ENCODE peak calls at places on chromosomes 16 and 17, in four cellular contexts. G is tibial nerve, K is left ventricle myocardium inferior, F is ovary. X is an unnamed sample.

GRCh38 chr17:80724723-80725388 is 180.2 kb downstream of the RPTOR start:
- DNase-seq in G (no peak), K (no peak), F (peak), X (peak)

GRCh38 chr16:29182501-29182900 is 197.6 kb downstream of the LAT start:
- DNase-seq in G (no peak), K (peak), F (no peak), X (no peak)

GRCh38 chr16:89112377-89113151 is 18.9 kb downstream of the ACSF3 start:
- DNase-seq in G (no peak), K (peak), F (no peak), X (no peak)

GRCh38 chr16:69307856-69308255 is 3.3 kb upstream of the VPS4A start:
- DNase-seq in G (no peak), K (no peak), F (no peak), X (no peak)

GRCh38 chr16:13866073-13866472 is 53.9 kb upstream of the ERCC4 start:
- DNase-seq in G (peak), K (peak), F (peak), X (peak)

GRCh38 chr16:74607967-74608356 is 1.0 kb upstream of the GLG1 start:
- DNase-seq in G (no peak), K (no peak), F (no peak), X (no peak)

GRCh38 chr17:49548506-49549310 is 27.0 kb upstream of the NXPH3 start:
- DNase-seq in G (peak), K (peak), F (no peak), X (no peak)

GRCh38 chr16:50669741-50670140 is 11.4 kb downstream of the SNX20 start:
- DNase-seq in G (no peak), K (no peak), F (no peak), X (no peak)

GRCh38 chr17:13560935-13561334 is 40.8 kb downstream of the HS3ST3A1 start:
- DNase-seq in G (no peak), K (no peak), F (no peak), X (no peak)

GRCh38 chr17:69704935-69705334 is 290.4 kb downstream of the MAP2K6 start:
- DNase-seq in G (no peak), K (no peak), F (no peak), X (no peak)

GRCh38 chr16:2748757-2749455 is 3.5 kb upstream of the SRRM2 start:
- DNase-seq in G (no peak), K (no peak), F (no peak), X (no peak)

GRCh38 chr17:53472586-53472985 is 350.1 kb upstream of the KIF2B start:
- DNase-seq in G (no peak), K (no peak), F (no peak), X (peak)

GRCh38 chr16:58426960-58427359 is 34.7 kb downstream of the GINS3 start:
- DNase-seq in G (peak), K (peak), F (no peak), X (no peak)

GRCh38 chr17:29884995-29885394 is 45.0 kb downstream of the SSH2 start:
- DNase-seq in G (no peak), K (no peak), F (no peak), X (no peak)

GRCh38 chr17:35627417-35627816 is 40.3 kb downstream of the AP2B1 start:
- DNase-seq in G (no peak), K (no peak), F (no peak), X (no peak)

DNA sequence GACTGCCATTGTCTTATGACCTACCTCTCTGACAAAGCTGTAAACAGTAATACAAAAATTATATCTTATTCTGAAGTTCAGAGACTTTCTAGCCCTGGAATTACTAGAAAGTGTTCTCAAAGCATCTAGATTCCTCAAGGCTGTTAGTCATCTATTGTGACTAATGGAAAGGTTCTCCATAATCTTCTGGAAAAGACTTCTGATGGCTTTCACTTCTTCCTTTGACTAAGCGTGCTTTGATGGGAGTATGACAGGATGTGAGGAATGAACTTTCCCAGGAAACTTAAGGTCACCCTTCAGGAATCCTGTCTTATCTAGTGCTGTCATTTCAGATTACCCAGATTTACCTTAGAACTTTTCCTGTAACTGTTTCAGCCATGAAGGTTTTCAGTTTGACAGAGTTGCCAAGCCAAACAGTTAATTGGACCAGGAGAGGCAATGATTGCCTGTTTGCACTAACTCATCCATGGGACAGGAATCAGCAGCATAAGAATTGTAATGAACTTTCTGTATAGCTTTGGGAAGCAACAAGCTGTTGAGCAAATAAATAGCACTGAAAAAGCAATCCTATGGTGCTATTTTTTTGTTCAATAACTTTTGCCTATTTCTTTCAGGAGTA is 43.5 kb downstream of the AP2B1 start:
- DNase-seq in G (no peak), K (no peak), F (no peak), X (peak)
- H3K27ac ChIP-seq in G (no peak), K (no peak), F (no peak), X (no peak)

DNA sequence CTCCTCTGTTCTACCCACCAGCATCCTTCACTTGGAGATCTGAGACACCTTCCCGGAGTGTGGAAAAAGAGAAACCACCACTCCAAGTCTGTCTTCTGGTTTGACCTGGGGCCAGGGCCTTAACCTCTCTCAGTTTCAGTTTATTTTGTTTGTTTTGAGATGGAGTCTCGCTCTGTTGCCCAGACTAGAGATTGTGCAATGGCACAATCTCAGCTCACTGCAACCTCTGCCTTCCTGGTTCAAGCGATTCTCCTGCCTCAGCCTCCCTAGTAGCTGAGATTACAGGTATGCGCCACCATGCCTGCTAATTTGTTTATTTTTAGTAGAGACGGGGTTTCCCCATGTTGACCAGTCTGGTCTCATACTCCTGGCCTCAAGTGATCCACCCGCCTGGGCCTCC is 271.1 kb upstream of the TNRC6C start:
- DNase-seq in G (no peak), K (no peak), F (no peak), X (no peak)
- TF ChIP-seq CTCF in G (no peak), K (no peak), F (no peak), X (no peak)

GRCh38 chr17:64343071-64343774 is 47.4 kb downstream of the PECAM1 start:
- DNase-seq in G (no peak), K (no peak), F (no peak), X (no peak)

GRCh38 chr17:64341181-64341580 is 49.5 kb downstream of the PECAM1 start:
- DNase-seq in G (no peak), K (no peak), F (no peak), X (no peak)

GRCh38 chr17:64339516-64340475 is 50.9 kb downstream of the PECAM1 start:
- DNase-seq in G (no peak), K (no peak), F (no peak), X (no peak)

GRCh38 chr17:64343833-64344637 is 46.6 kb downstream of the PECAM1 start:
- DNase-seq in G (peak), K (peak), F (peak), X (peak)

GRCh38 chr17:64340557-64340956 is 50.1 kb downstream of the PECAM1 start:
- DNase-seq in G (no peak), K (no peak), F (no peak), X (no peak)
- H3K27ac ChIP-seq in G (no peak), K (peak), F (no peak), X (no peak)

GRCh38 chr16:52863000-52863399 is 189.7 kb downstream of the CHD9NB start:
- DNase-seq in G (no peak), K (no peak), F (no peak), X (no peak)

GRCh38 chr16:52861614-52862022 is 191.1 kb downstream of the CHD9NB start:
- DNase-seq in G (no peak), K (no peak), F (no peak), X (peak)
- TF ChIP-seq CTCF in G (no peak), K (no peak), F (no peak), X (peak)

GRCh38 chr16:48383204-48383876 is 1.9 kb downstream of the SIAH1 start:
- DNase-seq in G (no peak), K (no peak), F (no peak), X (no peak)
- H3K27ac ChIP-seq in G (peak), K (peak), F (no peak), X (peak)

DNA sequence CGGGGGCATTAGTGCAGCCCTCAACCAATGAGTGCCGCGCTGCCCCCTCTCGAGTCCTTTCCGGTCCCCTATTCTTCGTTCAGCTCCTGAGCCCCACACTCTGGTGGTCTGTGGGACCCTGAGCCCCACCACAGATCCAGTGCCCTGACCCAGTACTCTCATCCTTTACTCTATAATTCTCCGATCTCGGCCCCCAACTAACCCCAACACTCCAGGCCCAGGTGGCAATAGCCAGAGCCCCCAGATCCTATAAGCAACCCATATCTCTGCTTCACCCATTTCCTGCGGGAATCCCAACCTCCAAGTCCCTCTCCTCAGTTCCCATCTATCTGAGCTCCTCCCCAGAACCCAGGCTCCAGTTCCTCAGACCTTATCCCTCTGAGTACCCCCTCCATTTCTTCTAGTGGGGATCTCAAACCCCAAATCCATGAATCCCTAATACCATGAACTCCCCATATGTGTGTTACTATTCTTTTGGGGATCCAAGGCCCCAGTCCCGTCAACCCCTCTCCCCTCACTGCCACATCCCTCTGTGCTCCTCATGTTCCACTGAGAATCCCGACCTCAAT is 1.0 kb upstream of the TBC1D10B start:
- DNase-seq in G (no peak), K (no peak), F (no peak), X (no peak)
- TF ChIP-seq CTCF in G (no peak), K (no peak), F (no peak), X (no peak)

DNA sequence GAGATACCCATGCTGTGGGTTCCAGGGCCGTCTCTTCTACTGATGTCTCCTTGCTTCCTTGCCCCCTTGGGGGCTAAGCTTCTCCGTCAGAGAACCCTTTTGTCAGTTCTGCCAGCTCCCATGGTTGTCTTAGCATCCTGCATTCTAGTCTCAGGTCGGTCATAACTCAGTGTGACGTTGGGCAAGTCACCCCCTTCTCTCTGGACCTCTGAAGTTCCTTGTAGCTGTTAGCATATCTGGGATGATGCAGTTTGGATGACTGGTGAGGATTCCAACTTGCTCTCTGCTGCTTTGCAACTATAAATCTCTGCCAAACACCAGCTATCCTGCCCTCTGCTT is 8.9 kb upstream of the MYL4 start:
- DNase-seq in G (no peak), K (no peak), F (no peak), X (no peak)
- H3K27ac ChIP-seq in G (no peak), K (peak), F (no peak), X (no peak)

DNA sequence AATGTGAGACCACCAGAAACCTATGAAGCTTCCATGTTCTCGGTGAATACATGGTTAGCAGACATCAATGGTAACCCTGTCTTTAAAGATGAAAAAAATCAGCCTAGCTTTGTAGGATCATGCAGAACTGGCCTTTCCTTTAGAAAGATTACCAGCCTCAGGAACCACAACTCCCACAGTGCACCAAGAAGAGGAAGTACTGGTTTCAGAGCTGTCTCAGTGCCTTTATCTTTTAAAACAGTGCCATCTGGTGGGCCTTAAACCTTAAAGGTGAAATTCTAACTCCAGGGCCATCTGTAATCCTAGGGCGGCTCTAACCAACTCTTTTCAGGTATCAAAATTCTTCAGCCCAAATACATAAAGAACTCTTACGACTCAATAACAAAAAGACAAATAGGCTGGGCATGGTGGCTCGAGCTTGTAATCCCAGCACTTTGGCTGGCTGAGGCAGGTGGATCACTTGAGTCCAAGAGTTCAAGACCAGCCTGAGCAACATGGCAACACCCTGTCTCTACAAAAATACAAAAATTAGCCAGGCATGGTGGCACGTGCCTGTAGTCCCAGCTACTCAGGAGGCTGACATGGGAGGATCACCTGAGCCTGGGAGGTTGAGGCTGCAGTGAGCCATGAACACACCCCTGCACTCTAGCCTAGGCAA is 5.4 kb downstream of the ATPAF2 start:
- DNase-seq in G (peak), K (no peak), F (no peak), X (peak)
- TF ChIP-seq CTCF in G (peak), K (peak), F (peak), X (peak)

GRCh38 chr16:20762404-20763123 is 1.2 kb upstream of the ACSM3 start:
- DNase-seq in G (no peak), K (no peak), F (no peak), X (no peak)

GRCh38 chr16:20761175-20761574 is 2.6 kb upstream of the ACSM3 start:
- DNase-seq in G (no peak), K (no peak), F (no peak), X (no peak)

GRCh38 chr16:20765732-20766131 is 1.9 kb downstream of the ACSM3 start:
- DNase-seq in G (no peak), K (no peak), F (no peak), X (no peak)

GRCh38 chr16:20766294-20766693 is 2.5 kb downstream of the ACSM3 start:
- DNase-seq in G (no peak), K (no peak), F (no peak), X (no peak)

GRCh38 chr16:20763461-20764232 is at the start of gene ACSM3:
- DNase-seq in G (peak), K (no peak), F (no peak), X (peak)
- H3K27ac ChIP-seq in G (peak), K (peak), F (no peak), X (peak)

GRCh38 chr17:76737676-76738467 is at the start of gene MFSD11:
- DNase-seq in G (peak), K (peak), F (peak), X (peak)
- TF ChIP-seq CTCF in G (no peak), K (no peak), F (peak), X (no peak)